ENCODE peak calls at places on chromosome 12, in eight cellular contexts. N is AG08395; O is NCI-H1694 treated with DMSO at 0.1 percent for 48 hours; V is head of caudate nucleus; A is naive thymus-derived CD8-positive, alpha-beta T cell; U is NCI-H1092; P is IMR-90; H is globus pallidus. E is an unnamed sample.
A peak's percentile ranks its signal among the peaks of the same experiment; 100 is the strongest.

GRCh38 chr12:5889381-5890047 is 55.5 kb downstream of the ANO2 start:
- DNase-seq in N (no peak), O (no peak), V (no peak), A (no peak), U (no peak), P (no peak), H (no peak), E (no peak)

GRCh38 chr12:80714846-80715245 is 1.9 kb upstream of the MYF5 start:
- DNase-seq in N (no peak), O (no peak), V (no peak), A (no peak), U (no peak), P (no peak), H (no peak), E (no peak)

GRCh38 chr12:115468087-115468510 is 784.1 kb upstream of the TBX3 start:
- DNase-seq in N (no peak), O (no peak), V (no peak), A (no peak), U (no peak), P (peak; percentile 47), H (no peak), E (no peak)

GRCh38 chr12:132477009-132477702 is 12.8 kb upstream of the FBRSL1 start:
- DNase-seq in N (no peak), O (no peak), V (no peak), A (no peak), U (no peak), P (no peak), H (no peak), E (no peak)

GRCh38 chr12:11652351-11653040 is 3.0 kb downstream of the ETV6 start:
- DNase-seq in N (peak; percentile 65), O (no peak), V (peak; percentile 54), A (peak; percentile 9), U (no peak), P (peak; percentile 67), H (peak; percentile 55), E (no peak)

GRCh38 chr12:16359512-16360491 is 12.4 kb downstream of the MGST1 start:
- DNase-seq in N (peak; percentile 49), O (no peak), V (no peak), A (no peak), U (peak; percentile 18), P (peak; percentile 47), H (no peak), E (no peak)

GRCh38 chr12:109393437-109394345 is 46.0 kb downstream of the MYO1H start:
- DNase-seq in N (peak; percentile 85), O (peak; percentile 41), V (peak; percentile 34), A (peak; percentile 51), U (peak; percentile 34), P (peak; percentile 53), H (peak; percentile 54), E (no peak)

GRCh38 chr12:32454075-32454474 is 54.7 kb downstream of the FGD4 start:
- DNase-seq in N (peak; percentile 52), O (no peak), V (no peak), A (no peak), U (no peak), P (peak; percentile 67), H (no peak), E (no peak)

GRCh38 chr12:607541-608001 is 55.7 kb downstream of the NINJ2 start:
- DNase-seq in N (no peak), O (no peak), V (no peak), A (no peak), U (no peak), P (no peak), H (peak; percentile 47), E (no peak)

GRCh38 chr12:65327207-65328076 is 49.0 kb downstream of the MSRB3 start:
- DNase-seq in N (peak; percentile 53), O (no peak), V (no peak), A (no peak), U (no peak), P (peak; percentile 91), H (peak; percentile 46), E (no peak)

GRCh38 chr12:122827258-122827657 is 8.0 kb upstream of the HIP1R start:
- DNase-seq in N (no peak), O (no peak), V (no peak), A (no peak), U (no peak), P (no peak), H (peak; percentile 50), E (no peak)

GRCh38 chr12:3107071-3107583 is 29.9 kb downstream of the TSPAN9 start:
- DNase-seq in N (no peak), O (no peak), V (no peak), A (no peak), U (no peak), P (peak; percentile 63), H (no peak), E (no peak)

GRCh38 chr12:54416908-54417603 is 2.0 kb downstream of the ITGA5 start:
- DNase-seq in N (no peak), O (no peak), V (no peak), A (no peak), U (no peak), P (no peak), H (no peak), E (no peak)

GRCh38 chr12:80038062-80038560 is 61.2 kb upstream of the OTOGL start:
- DNase-seq in N (no peak), O (no peak), V (no peak), A (no peak), U (no peak), P (peak; percentile 16), H (no peak), E (no peak)

GRCh38 chr12:109919466-109919865 is 19.4 kb downstream of the TCHP start:
- DNase-seq in N (no peak), O (no peak), V (no peak), A (no peak), U (no peak), P (no peak), H (no peak), E (no peak)

GRCh38 chr12:89731064-89731463 is 22.4 kb upstream of the ATP2B1 start:
- DNase-seq in N (no peak), O (no peak), V (no peak), A (no peak), U (no peak), P (peak; percentile 35), H (no peak), E (no peak)